ENCODE peak calls at places on chromosomes 16 and 17, in five cellular contexts. V is neural progenitor cell; K is progenitor cell of endocrine pancreas; Z is GM13977; C is stimulated activated CD8-positive, alpha-beta memory T cell treated with anti-CD3 and anti-CD28 coated beads, Interleukin-4, amount 100 ng/mL, for 4 hours. I is an unnamed sample.

GRCh38 chr16:88703486-88704309 is 2.5 kb downstream of the RNF166 start:
- DNase-seq in V (no peak), K (no peak), Z (no peak), C (no peak), I (peak)

GRCh38 chr17:77282524-77283515 is 142.1 kb downstream of the SEC14L1 start:
- DNase-seq in V (peak), K (no peak), Z (peak), C (no peak), I (no peak)

GRCh38 chr17:65809366-65809765 is 247.9 kb upstream of the AXIN2 start:
- DNase-seq in V (no peak), K (no peak), Z (no peak), C (no peak), I (no peak)

GRCh38 chr16:57042157-57043111 is 49.9 kb upstream of the CPNE2 start:
- DNase-seq in V (no peak), K (no peak), Z (peak), C (peak), I (no peak)

GRCh38 chr17:76529643-76530488 is 7.6 kb downstream of the CYGB start:
- DNase-seq in V (peak), K (no peak), Z (no peak), C (no peak), I (no peak)

GRCh38 chr17:9907131-9907530 is 2.1 kb upstream of the RCVRN start:
- DNase-seq in V (no peak), K (no peak), Z (no peak), C (no peak), I (no peak)

GRCh38 chr16:77974883-77975282 is 47.5 kb upstream of the CLEC3A start:
- DNase-seq in V (peak), K (peak), Z (no peak), C (no peak), I (no peak)

GRCh38 chr17:60610481-60610880 is 10.5 kb downstream of the PPM1D start:
- DNase-seq in V (no peak), K (no peak), Z (no peak), C (no peak), I (no peak)

GRCh38 chr17:16915752-16916556 is 56.0 kb downstream of the TNFRSF13B start:
- DNase-seq in V (peak), K (peak), Z (peak), C (no peak), I (no peak)

GRCh38 chr17:74921045-74921681 is 1.9 kb downstream of the USH1G start:
- DNase-seq in V (no peak), K (no peak), Z (no peak), C (no peak), I (no peak)